ENCODE peak calls at places on chromosomes 11 and 22, in four cellular contexts. C is brain microvascular endothelial cell, E is upper lobe of right lung, A is fibroblast of pulmonary artery. O is an unnamed sample.

GRCh38 chr11:70159612-70160570 is 43.2 kb upstream of the FADD start:
- DNase-seq in C (no peak), E (no peak), A (peak; percentile 8), O (no peak)

GRCh38 chr11:76690736-76691135 is 20.2 kb upstream of the LRRC32 start:
- DNase-seq in C (no peak), E (no peak), A (peak; percentile 90), O (no peak)

GRCh38 chr11:64170419-64170818 is 4.5 kb upstream of the MACROD1 start:
- DNase-seq in C (no peak), E (no peak), A (no peak), O (no peak)

GRCh38 chr11:19829109-19829790 is 116.6 kb downstream of the NAV2 start:
- DNase-seq in C (no peak), E (no peak), A (no peak), O (no peak)

GRCh38 chr22:46524203-46524740 is 13.1 kb downstream of the CELSR1 start:
- DNase-seq in C (no peak), E (no peak), A (no peak), O (no peak)

GRCh38 chr22:43846966-43847365 is 15.3 kb downstream of the SULT4A1 start:
- DNase-seq in C (no peak), E (no peak), A (no peak), O (no peak)

GRCh38 chr11:63274776-63275175 is 31.4 kb upstream of the SLC22A25 start:
- DNase-seq in C (no peak), E (no peak), A (no peak), O (peak; percentile 28)

GRCh38 chr11:132402056-132402684 is 1031.8 kb downstream of the NTM start:
- DNase-seq in C (peak; percentile 57), E (no peak), A (peak; percentile 40), O (peak; percentile 19)

GRCh38 chr22:48488149-48488551 is 1339.5 kb downstream of the BRD1 start:
- DNase-seq in C (no peak), E (no peak), A (no peak), O (no peak)

GRCh38 chr11:127624455-127624854 is 623.9 kb upstream of the KIRREL3 start:
- DNase-seq in C (no peak), E (no peak), A (peak; percentile 8), O (no peak)

GRCh38 chr11:67409261-67409666 is 5.4 kb downstream of the TBC1D10C start:
- DNase-seq in C (no peak), E (no peak), A (no peak), O (peak; percentile 96)

GRCh38 chr11:83847635-83848034 is 561.5 kb upstream of the CCDC90B start:
- DNase-seq in C (no peak), E (no peak), A (no peak), O (no peak)

GRCh38 chr22:29766632-29767288 is at the start of gene ZMAT5:
- DNase-seq in C (peak; percentile 96), E (peak; percentile 97), A (peak; percentile 97), O (peak; percentile 96)
- H3K4me3 ChIP-seq in C (peak within 1 kb of the TSS; percentile 100), E (peak within 1 kb of the TSS; percentile 100), A (peak within 1 kb of the TSS; percentile 100), O (peak within 1 kb of the TSS; percentile 100)

GRCh38 chr11:14336507-14337503 is 22.2 kb downstream of the RRAS2 start:
- DNase-seq in C (peak; percentile 98), E (no peak), A (peak; percentile 76), O (no peak)
- H3K4me3 ChIP-seq in C (peak overlapping the region; percentile 12), E (no peak overlapping the region), A (no peak overlapping the region), O (no peak overlapping the region)

GRCh38 chr11:78318321-78318720 is 99.3 kb downstream of the GAB2 start:
- DNase-seq in C (no peak), E (no peak), A (peak; percentile 26), O (no peak)
- H3K4me3 ChIP-seq in C (no peak overlapping the region), E (no peak overlapping the region), A (no peak overlapping the region), O (no peak overlapping the region)

DNA sequence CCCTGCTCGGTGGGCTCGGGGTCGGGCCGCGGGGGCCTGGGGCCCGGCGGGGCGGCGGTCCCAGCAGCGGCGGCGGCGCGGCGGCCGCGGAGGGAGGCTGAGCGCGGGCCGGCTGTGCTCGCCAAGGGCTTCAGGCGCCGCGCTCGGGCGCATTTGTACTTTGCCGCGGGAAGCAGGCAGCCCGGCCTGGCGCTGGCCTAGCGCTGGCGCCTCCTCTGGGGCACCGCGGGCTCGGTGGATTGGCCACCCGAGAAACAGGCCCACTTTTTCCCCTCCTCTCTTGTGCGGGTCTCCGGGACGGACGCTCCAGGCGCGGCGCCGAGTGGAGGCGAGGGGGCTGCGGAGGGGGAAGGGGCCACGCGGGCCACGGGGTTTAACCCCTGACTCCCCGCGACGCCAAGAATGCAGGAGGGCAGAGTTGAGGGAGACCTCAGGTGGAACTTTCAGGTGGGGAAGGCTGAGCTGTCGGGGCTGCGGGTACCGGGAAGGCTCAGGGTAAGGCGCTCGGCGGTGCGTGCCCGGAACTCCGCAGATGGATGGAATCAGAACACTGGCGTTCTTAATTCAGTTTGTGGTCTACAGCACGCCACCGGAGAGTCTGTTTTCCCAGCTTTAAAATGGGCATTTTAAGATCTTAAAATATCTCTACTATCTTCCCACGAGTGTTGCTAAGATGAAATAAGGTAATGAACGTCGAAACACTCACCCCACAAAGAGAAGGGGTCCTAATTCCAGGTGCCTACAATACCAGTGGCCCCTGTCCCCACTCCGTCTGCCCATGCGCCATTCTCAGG is at the start of gene CHRDL2:
- DNase-seq in C (no peak), E (peak; percentile 71), A (peak; percentile 45), O (no peak)
- H3K4me3 ChIP-seq in C (peak within 1 kb of the TSS; percentile 34), E (peak within 1 kb of the TSS; percentile 34), A (peak within 1 kb of the TSS; percentile 36), O (no peak within 1 kb of the TSS)

GRCh38 chr11:69014936-69015549 is 2.0 kb upstream of the MRGPRF start:
- DNase-seq in C (no peak), E (no peak), A (no peak), O (no peak)

GRCh38 chr11:69012092-69013008 is 696 bp downstream of the MRGPRF start:
- DNase-seq in C (no peak), E (no peak), A (no peak), O (no peak)

GRCh38 chr11:69014084-69014935 is 1.3 kb upstream of the MRGPRF start:
- DNase-seq in C (no peak), E (no peak), A (no peak), O (no peak)

GRCh38 chr11:69011624-69012091 is 1.4 kb downstream of the MRGPRF start:
- DNase-seq in C (no peak), E (no peak), A (no peak), O (no peak)

GRCh38 chr11:69013009-69013951 is at the start of gene MRGPRF:
- DNase-seq in C (peak; percentile 20), E (peak; percentile 79), A (peak; percentile 53), O (no peak)
- H3K4me3 ChIP-seq in C (peak within 1 kb of the TSS; percentile 17), E (peak within 1 kb of the TSS; percentile 54), A (peak within 1 kb of the TSS; percentile 40), O (no peak within 1 kb of the TSS)

GRCh38 chr11:73647459-73648100 is 1.2 kb downstream of the PLEKHB1 start:
- DNase-seq in C (peak; percentile 69), E (peak; percentile 96), A (peak; percentile 82), O (peak; percentile 89)
- H3K4me3 ChIP-seq in C (peak overlapping the region; percentile 34), E (peak overlapping the region; percentile 39), A (peak overlapping the region; percentile 4), O (peak overlapping the region; percentile 56)

DNA sequence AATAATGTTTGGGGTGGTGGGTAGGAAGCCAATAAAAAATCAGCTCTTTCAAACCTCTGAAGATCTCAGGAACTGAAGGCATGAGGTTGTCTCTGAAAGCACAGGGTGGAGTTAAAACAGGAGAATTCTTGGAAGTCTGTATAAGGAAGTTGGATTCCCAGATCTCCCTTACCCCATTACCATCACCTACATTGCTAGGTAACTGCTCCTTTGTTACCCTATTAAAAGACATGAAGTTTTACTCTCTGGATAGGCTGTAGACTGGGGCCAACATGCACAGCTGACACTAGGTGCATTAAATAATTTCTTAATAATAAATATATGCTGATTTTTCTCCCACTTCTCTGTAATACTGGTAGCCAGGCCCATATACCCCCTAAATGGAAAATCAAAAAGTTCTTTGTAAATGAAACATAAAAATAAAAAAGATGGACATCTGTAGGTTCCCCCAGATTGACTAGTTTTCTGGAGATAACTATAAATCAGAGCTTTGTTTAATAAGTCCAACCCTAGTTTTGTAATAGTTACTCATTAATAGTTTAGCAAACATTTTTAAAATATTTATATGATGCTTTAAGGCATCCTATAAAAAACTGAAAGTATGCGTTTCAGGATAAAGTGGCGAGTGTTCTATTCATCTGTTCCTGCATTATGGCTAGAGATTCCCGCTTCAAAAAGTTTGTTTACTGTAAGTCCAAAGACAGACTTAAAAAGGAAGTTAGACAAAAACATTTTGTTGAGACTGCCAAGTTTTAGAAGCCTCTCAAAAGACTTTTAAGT is 63.8 kb downstream of the KIF18A start:
- DNase-seq in C (no peak), E (no peak), A (no peak), O (no peak)
- H3K4me3 ChIP-seq in C (no peak overlapping the region), E (no peak overlapping the region), A (no peak overlapping the region), O (no peak overlapping the region)

GRCh38 chr11:65487467-65488272 is 11.2 kb upstream of the MALAT1 start:
- DNase-seq in C (peak; percentile 100), E (peak; percentile 96), A (peak; percentile 100), O (no peak)

GRCh38 chr11:65489706-65490310 is 9.0 kb upstream of the MALAT1 start:
- DNase-seq in C (peak; percentile 27), E (peak; percentile 53), A (peak; percentile 60), O (no peak)

GRCh38 chr11:65489061-65489705 is 9.7 kb upstream of the MALAT1 start:
- DNase-seq in C (peak; percentile 84), E (peak; percentile 64), A (peak; percentile 87), O (no peak)

GRCh38 chr11:65486570-65487466 is 12.0 kb upstream of the MALAT1 start:
- DNase-seq in C (no peak), E (peak; percentile 38), A (no peak), O (no peak)

GRCh38 chr11:65488273-65489058 is 10.4 kb upstream of the MALAT1 start:
- DNase-seq in C (peak; percentile 68), E (peak; percentile 68), A (peak; percentile 70), O (no peak)
- H3K4me3 ChIP-seq in C (peak overlapping the region; percentile 3), E (no peak overlapping the region), A (peak overlapping the region; percentile 23), O (no peak overlapping the region)

O was measured in Jurkat, Clone E6-1.